ENCODE peak calls at places on chromosomes 11 and 22, in seven cellular contexts. N is K562, O is HCT116, Q is HepG2, X is SK-N-SH, E is GM12878, D is H1. S is an unnamed sample. For H3K36me3, the result is how much of the 10 kb centered on the place peaks cover.

GRCh38 chr11:70176940-70177689 is 26.0 kb upstream of the FADD start:
- DNase-seq in O (peak), D (peak), N (peak), E (no peak), Q (peak), X (peak), S (no peak)

GRCh38 chr11:11620966-11621880 is 582 bp downstream of the GALNT18 start:
- DNase-seq in Q (no peak), N (no peak), O (no peak), E (no peak), X (peak), D (no peak), S (peak)

GRCh38 chr11:130582994-130583393 is 134.5 kb downstream of the ADAMTS15 start:
- DNase-seq in O (no peak), X (no peak), D (no peak), N (no peak), Q (no peak), E (no peak), S (no peak)

GRCh38 chr11:70614034-70614681 is 215.8 kb downstream of the CTTN start:
- DNase-seq in X (no peak), Q (peak), N (no peak), E (no peak), O (no peak), D (no peak), S (no peak)

GRCh38 chr22:20106849-20107237 is 9.1 kb upstream of the RANBP1 start:
- DNase-seq in O (no peak), E (no peak), N (no peak), Q (no peak), D (no peak), X (no peak), S (no peak)

GRCh38 chr11:16299390-16299789 is 57.0 kb downstream of the SOX6 start:
- DNase-seq in O (no peak), Q (no peak), E (no peak), N (no peak), X (no peak), D (no peak), S (no peak)

GRCh38 chr22:29256606-29257325 is 11.0 kb downstream of the RHBDD3 start:
- DNase-seq in O (no peak), N (peak), D (no peak), E (no peak), X (peak), Q (no peak), S (no peak)

GRCh38 chr11:9459573-9460321 is 1.1 kb upstream of the ZNF143 start:
- DNase-seq in E (no peak), N (no peak), O (peak), X (peak), Q (peak), D (no peak), S (peak)

GRCh38 chr22:30114356-30114755 is 34.1 kb downstream of the HORMAD2 start:
- DNase-seq in X (no peak), D (no peak), N (no peak), O (no peak), E (no peak), Q (no peak), S (peak)

GRCh38 chr22:37566903-37567798 is 6.9 kb downstream of the CDC42EP1 start:
- DNase-seq in X (peak), N (peak), E (peak), Q (peak), O (peak), D (peak), S (peak)

GRCh38 chr11:8361664-8362210 is 98.1 kb upstream of the LMO1 start:
- DNase-seq in Q (no peak), X (no peak), E (no peak), D (no peak), N (no peak), O (no peak), S (no peak)

GRCh38 chr11:110903378-110903777 is 191.1 kb upstream of the ARHGAP20 start:
- DNase-seq in D (no peak), Q (no peak), X (no peak), N (no peak), O (no peak), E (no peak), S (no peak)

GRCh38 chr11:69049490-69049867 is 747 bp downstream of the TPCN2 start:
- DNase-seq in X (peak), D (no peak), O (no peak), E (no peak), N (peak), Q (no peak), S (no peak)

GRCh38 chr22:42320463-42321416 is 50.3 kb upstream of the TCF20 start:
- DNase-seq in X (no peak), N (no peak), D (no peak), O (no peak), E (no peak), Q (no peak), S (no peak)

GRCh38 chr11:125200441-125200840 is 35.9 kb downstream of the PKNOX2 start:
- DNase-seq in N (no peak), D (no peak), E (no peak), Q (no peak), X (no peak), O (no peak), S (no peak)
- H3K36me3 ChIP-seq in N (under half), D (under half), E (under half), Q (under half), X (under half), O (under half), S (under half)

GRCh38 chr11:46288451-46288850 is 11.0 kb downstream of the CREB3L1 start:
- DNase-seq in E (no peak), O (no peak), Q (no peak), X (no peak), N (no peak), D (no peak), S (no peak)

GRCh38 chr11:46293066-46293465 is 15.6 kb downstream of the CREB3L1 start:
- DNase-seq in E (no peak), X (no peak), O (no peak), D (no peak), N (no peak), Q (no peak), S (no peak)

GRCh38 chr11:46291441-46292143 is 14.1 kb downstream of the CREB3L1 start:
- DNase-seq in X (no peak), Q (no peak), E (no peak), N (no peak), O (no peak), D (no peak), S (peak)

GRCh38 chr11:46290021-46290420 is 12.6 kb downstream of the CREB3L1 start:
- DNase-seq in N (no peak), E (no peak), X (no peak), O (no peak), Q (no peak), D (no peak), S (no peak)

GRCh38 chr11:46290598-46291309 is 13.3 kb downstream of the CREB3L1 start:
- DNase-seq in N (peak), X (peak), D (peak), O (no peak), Q (no peak), E (no peak), S (peak)
- TF ChIP-seq RAD21 in N (no peak), X (no peak), D (no peak), O (no peak), Q (no peak), E (no peak), S (no peak)

GRCh38 chr11:46377266-46377665 is 4.2 kb upstream of the MDK start:
- DNase-seq in X (no peak), E (no peak), D (no peak), O (no peak), Q (no peak), N (no peak), S (no peak)
- H3K36me3 ChIP-seq in X (under half), E (under half), D (under half), O (under half), Q (under half), N (half or more), S (under half)

DNA sequence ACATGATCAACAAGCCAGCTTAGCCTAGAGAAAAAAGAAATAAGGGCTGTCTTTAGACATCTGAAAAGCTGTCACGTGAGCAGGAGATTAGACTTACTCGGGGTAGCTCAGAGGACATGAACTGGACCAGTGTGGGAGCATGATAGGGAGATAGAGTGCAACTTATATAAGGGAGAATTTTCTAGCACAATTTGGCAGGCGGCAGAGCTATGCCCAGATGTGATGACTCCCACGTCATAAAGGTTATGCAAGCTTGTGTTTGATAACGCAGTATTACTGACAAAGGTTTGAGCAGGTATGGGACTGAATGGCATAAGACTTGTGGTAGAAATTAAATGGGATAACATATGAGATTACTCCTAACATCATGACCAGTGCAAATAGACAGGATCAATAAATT is 28.1 kb upstream of the TPBGL start:
- DNase-seq in O (no peak), D (no peak), Q (no peak), N (no peak), E (no peak), X (no peak), S (no peak)
- TF ChIP-seq RAD21 in O (no peak), D (no peak), Q (no peak), N (no peak), E (no peak), X (no peak), S (no peak)

DNA sequence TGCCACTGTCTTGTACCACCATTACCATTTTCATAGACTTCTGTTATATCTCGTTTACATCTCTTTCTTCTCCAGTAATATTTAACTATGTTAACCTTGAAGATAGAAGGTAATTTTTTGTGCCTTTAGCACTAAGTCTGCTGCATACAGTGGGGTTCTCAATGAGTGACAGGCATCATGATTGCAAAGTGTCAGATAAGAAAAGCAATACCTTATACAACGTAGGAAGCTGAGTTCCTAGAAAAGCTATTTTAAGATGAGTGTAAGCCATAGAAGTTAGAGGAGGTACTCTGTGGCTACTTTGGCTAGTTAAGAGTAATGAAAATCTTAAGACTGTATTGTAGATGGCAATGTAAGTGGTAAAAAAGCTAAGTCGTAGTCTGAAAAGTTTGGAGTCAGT is 5.3 kb downstream of the TMEM126A start:
- DNase-seq in N (no peak), O (no peak), E (no peak), X (no peak), D (no peak), Q (no peak), S (no peak)
- H3K36me3 ChIP-seq in N (half or more), O (under half), E (under half), X (half or more), D (under half), Q (under half), S (under half)

DNA sequence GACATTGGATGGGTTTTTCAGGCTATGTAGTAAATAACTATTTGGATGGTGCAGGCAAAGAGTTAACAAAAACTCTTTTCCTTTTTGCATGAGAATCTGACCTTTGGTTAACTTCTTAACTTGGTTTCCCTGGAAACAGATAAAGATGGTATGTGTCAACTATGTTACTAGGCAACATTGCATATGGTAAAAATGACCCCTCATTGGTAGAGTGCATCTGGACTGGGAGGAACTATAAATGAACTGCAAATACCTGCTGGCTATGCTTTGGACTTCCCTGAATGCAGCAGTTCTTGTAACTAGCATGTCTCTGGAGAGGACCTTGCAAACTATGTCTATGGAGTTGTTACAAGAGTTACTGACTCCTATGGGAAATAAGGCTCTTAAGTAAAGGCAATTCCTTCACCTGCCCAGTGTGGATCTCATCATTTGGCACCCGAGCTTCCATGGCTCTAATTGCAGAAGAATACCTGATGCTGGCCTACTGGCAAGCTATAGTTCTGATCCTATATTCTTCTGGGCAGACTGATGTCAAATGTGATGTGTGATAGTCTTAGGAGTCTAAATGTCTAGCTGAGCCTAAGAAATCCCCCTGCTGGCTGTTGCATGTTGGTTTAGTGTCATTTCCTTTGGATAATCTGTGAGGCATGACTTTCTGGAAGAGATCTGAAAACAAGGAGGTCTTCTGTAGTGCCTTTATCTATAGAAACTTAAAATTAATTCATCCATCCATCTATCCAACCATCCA is 126.7 kb upstream of the MTMR2 start:
- DNase-seq in N (no peak), Q (peak), O (no peak), X (no peak), E (no peak), D (no peak), S (peak)
- TF ChIP-seq RAD21 in N (no peak), Q (no peak), O (peak), X (no peak), E (no peak), D (no peak), S (no peak)

GRCh38 chr11:108210441-108210840 is 12.0 kb downstream of the NPAT start:
- DNase-seq in X (no peak), E (no peak), Q (no peak), N (no peak), D (no peak), O (no peak), S (no peak)

GRCh38 chr11:108216988-108217387 is 5.5 kb downstream of the NPAT start:
- DNase-seq in D (no peak), O (no peak), E (no peak), X (no peak), Q (no peak), N (no peak), S (no peak)

GRCh38 chr11:108218912-108219783 is 3.3 kb downstream of the NPAT start:
- DNase-seq in O (no peak), X (no peak), D (no peak), E (no peak), Q (no peak), N (peak), S (no peak)

GRCh38 chr11:108218455-108218854 is 4.0 kb downstream of the NPAT start:
- DNase-seq in X (no peak), E (no peak), N (peak), Q (no peak), D (no peak), O (no peak), S (peak)

DNA sequence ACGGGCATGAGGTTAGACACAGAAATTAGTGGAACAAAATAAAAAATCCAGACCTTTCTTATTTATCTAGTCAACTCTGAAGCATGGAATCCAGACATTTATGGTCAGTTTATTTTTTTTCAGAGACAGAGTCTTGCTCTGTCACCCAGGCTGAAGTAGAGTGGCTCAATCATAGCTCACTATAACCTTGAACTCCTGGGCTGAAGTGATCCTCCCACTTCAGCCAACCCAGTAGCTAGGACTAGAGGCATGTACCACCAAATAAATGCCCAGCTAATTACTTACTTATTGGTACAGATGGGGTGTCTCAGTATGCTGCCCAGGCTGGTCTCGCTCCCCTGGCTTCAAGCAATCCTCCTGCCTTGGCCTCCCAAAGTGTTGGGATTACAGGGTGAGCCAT is 8.7 kb downstream of the NPAT start:
- DNase-seq in Q (peak), N (no peak), E (no peak), O (no peak), X (no peak), D (no peak), S (no peak)
- H3K36me3 ChIP-seq in Q (under half), N (half or more), E (under half), O (under half), X (under half), D (under half), S (under half)

GRCh38 chr11:727281-727701 is 20.0 kb upstream of the TALDO1 start:
- DNase-seq in N (peak), X (peak), E (no peak), O (no peak), D (no peak), Q (no peak), S (no peak)
- TF ChIP-seq RAD21 in N (no peak), X (no peak), E (no peak), O (no peak), D (no peak), Q (no peak), S (no peak)